ENCODE peak calls at places on chromosomes 1 and 21, in four cellular contexts. E is GM12878, F is HL-60, C is K562. D is an unnamed sample.

GRCh38 chr1:233233508-233234040 is 62.0 kb downstream of the PCNX2 start:
- DNase-seq in E (no peak), F (no peak), C (no peak), D (no peak)

GRCh38 chr1:51733793-51734522 is 117.1 kb downstream of the OSBPL9 start:
- DNase-seq in E (no peak), F (no peak), C (no peak), D (no peak)

GRCh38 chr1:238652346-238652968 is 733.9 kb upstream of the CHRM3 start:
- DNase-seq in E (no peak), F (no peak), C (no peak), D (no peak)

GRCh38 chr1:10724052-10724494 is 72.4 kb downstream of the CASZ1 start:
- DNase-seq in E (no peak), F (no peak), C (no peak), D (no peak)

GRCh38 chr1:8862528-8862927 is 16.0 kb downstream of the ENO1 start:
- DNase-seq in E (no peak), F (peak), C (peak), D (no peak)

GRCh38 chr1:29266912-29267311 is 30.6 kb downstream of the PTPRU start:
- DNase-seq in E (no peak), F (no peak), C (no peak), D (no peak)

GRCh38 chr1:112716133-112716720 is 1.1 kb upstream of the PPM1J start:
- DNase-seq in E (no peak), F (peak), C (peak), D (peak)

GRCh38 chr1:150695561-150695960 is 1.4 kb downstream of the GOLPH3L start:
- DNase-seq in E (no peak), F (no peak), C (peak), D (no peak)

GRCh38 chr1:185789846-185790735 is 55.9 kb downstream of the HMCN1 start:
- DNase-seq in E (no peak), F (no peak), C (no peak), D (no peak)

DNA sequence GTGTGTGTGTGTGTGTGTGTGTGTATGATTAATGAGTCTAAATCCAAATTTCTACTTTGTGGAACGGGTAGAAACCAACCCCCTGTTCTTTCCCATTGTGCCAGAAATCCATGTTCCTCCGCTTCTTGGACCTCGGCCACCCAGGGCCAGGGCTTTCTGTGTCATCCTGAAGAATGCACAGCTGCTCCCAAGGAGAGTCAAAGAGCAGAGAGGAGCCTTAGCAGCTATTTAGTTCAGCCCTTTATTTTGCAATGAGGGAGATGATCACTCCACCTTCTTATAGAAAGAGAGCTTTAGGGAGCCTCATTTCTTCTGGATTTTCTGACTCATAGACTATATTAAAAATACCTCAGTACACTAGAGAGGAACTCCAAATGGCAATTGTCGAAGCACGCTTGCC is 489.3 kb upstream of the VAMP3 start:
- DNase-seq in E (no peak), F (no peak), C (no peak), D (no peak)
- TF ChIP-seq SPI1 in E (no peak), F (no peak), C (no peak), D (no peak)

DNA sequence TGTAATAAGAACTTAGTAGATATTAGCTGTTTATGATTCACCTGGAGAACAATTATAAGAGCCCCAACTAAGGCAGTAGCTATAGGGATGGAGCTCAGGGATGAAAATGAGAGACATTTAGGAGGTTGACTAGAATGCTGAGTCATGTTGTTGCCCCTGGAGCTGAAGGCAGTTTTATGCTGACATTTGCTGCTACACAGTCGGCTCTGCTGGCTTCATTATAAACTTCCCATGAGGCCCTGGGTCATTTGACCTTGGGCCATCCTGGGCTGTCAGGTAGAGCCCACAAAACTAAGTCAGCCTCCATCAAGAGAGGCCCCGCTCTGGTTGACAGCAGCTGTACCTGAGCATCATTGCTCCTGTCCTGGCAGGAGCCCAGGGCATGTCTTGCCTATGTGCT is 112.3 kb downstream of the TBX19 start:
- DNase-seq in E (no peak), F (no peak), C (peak), D (no peak)
- TF ChIP-seq SPI1 in E (no peak), F (no peak), C (no peak), D (no peak)

GRCh38 chr1:2375923-2376260 is 15.5 kb downstream of the MORN1 start:
- DNase-seq in E (no peak), F (no peak), C (no peak), D (no peak)

GRCh38 chr1:2375246-2375922 is 16.0 kb downstream of the MORN1 start:
- DNase-seq in E (no peak), F (no peak), C (no peak), D (no peak)

GRCh38 chr1:2374260-2375155 is 16.8 kb downstream of the MORN1 start:
- DNase-seq in E (no peak), F (no peak), C (no peak), D (no peak)

GRCh38 chr1:2372551-2373490 is 18.5 kb downstream of the MORN1 start:
- DNase-seq in E (no peak), F (no peak), C (no peak), D (no peak)

DNA sequence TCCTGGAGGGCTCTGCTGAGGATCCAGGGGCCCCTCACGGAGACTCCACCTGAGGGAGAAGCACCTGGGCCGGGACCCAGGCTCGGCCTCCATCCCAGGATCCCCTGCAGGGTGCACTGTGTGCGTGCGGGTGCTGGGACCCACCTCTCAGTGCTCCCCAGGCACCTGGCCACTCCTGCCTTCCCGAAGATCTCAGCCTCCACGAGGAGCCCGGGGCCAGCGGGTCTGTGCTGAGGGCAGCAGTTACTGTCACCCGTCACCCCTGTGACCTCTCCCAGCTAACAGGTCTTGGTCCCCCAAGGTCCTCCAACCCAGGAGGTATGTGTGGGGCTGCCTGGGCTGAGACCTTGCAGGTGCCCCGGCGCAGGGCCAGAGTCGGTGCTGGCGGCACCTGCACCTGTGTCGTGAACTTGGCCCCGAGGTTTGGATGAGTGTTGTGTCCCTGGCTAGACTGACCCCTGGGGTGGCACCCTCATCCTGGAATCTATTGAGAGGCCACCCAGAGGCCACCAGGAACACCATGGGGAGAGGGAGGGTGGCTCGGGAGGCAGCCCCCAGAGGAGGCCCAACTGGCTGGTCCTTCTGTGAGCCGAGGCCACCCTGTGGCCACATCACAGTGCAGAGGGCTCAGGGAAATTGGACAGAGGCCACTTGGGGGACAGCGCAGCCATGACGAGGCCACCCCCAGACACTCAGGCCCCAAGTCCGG is 17.6 kb downstream of the MORN1 start:
- DNase-seq in E (no peak), F (no peak), C (no peak), D (no peak)
- TF ChIP-seq SPI1 in E (no peak), F (no peak), C (no peak), D (no peak)

GRCh38 chr1:115557715-115558114 is 84.1 kb upstream of the VANGL1 start:
- DNase-seq in E (no peak), F (no peak), C (no peak), D (no peak)
- TF ChIP-seq SPI1 in E (no peak), F (no peak), C (no peak), D (no peak)

GRCh38 chr1:66767590-66767989 is 15.3 kb downstream of the DYNLT5 start:
- DNase-seq in E (no peak), F (no peak), C (no peak), D (no peak)

GRCh38 chr1:66770694-66771093 is 18.4 kb downstream of the DYNLT5 start:
- DNase-seq in E (no peak), F (no peak), C (no peak), D (no peak)

GRCh38 chr1:66768935-66769334 is 16.7 kb downstream of the DYNLT5 start:
- DNase-seq in E (no peak), F (no peak), C (no peak), D (no peak)

GRCh38 chr1:66769512-66770229 is 17.4 kb downstream of the DYNLT5 start:
- DNase-seq in E (no peak), F (no peak), C (no peak), D (no peak)

DNA sequence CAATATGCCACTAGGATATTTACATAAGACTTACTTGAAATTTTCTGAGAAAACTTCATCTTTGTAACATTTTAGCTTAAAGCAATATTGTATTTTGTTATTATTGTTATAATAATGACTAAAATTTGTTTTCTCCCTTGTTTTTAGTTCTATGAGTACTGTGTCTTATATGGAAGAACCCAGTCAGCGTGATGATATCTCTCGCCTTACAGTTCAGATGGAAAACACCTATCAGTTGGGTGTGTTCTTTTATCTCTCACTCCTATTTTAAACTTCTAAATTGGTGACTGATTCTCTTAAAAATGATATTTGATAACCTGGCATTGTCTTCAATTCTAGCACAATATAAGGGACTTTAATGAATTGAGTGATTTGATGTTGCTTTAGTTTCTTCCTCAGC is 18.0 kb downstream of the DYNLT5 start:
- DNase-seq in E (no peak), F (no peak), C (no peak), D (no peak)
- TF ChIP-seq SPI1 in E (no peak), F (no peak), C (no peak), D (no peak)

DNA sequence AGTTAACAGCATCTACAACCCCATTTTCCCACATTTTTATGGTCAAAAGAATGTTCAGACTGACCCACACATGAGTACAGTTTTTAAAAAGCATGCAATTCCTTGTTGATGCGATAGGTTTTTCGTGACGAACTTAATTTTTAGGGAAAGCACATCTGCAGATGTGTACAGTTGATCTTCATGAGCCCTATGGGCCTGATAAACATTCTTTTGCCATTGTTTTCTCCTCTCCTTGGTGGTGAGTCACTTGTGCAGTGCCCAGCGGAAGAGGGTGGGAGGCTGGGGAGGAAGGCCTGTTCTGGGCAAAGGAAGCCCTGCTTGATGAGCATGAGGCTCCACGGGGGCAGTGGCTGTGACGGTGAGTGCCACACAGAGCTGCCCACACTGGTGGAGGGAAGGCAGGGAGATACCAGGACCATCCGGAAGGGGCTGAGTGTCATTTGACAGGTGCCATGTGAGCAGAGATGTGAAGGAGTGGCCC is 5.3 kb downstream of the ARF1 start:
- DNase-seq in E (no peak), F (peak), C (no peak), D (no peak)
- TF ChIP-seq SPI1 in E (no peak), F (no peak), C (no peak), D (no peak)

DNA sequence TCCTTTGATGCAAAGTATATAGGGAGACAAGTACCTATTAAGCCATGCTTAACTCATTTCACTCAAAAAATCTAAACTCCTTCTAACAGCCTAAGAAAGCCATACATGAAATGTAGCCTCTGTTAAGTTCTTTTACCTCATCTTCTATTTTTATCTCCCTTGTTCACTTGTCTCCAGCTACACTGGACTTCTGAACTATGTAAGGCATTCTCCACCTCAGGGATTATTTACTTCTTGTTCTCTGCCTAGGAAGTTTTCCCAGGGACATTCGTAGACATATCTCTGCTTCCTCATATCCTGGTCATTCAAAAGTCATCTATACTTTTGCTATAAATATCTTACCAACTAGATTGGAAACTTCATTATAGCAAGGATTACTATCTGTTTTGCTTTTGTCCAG is 96.9 kb downstream of the COP1 start:
- DNase-seq in E (no peak), F (no peak), C (no peak), D (no peak)
- TF ChIP-seq SPI1 in E (no peak), F (no peak), C (no peak), D (no peak)

DNA sequence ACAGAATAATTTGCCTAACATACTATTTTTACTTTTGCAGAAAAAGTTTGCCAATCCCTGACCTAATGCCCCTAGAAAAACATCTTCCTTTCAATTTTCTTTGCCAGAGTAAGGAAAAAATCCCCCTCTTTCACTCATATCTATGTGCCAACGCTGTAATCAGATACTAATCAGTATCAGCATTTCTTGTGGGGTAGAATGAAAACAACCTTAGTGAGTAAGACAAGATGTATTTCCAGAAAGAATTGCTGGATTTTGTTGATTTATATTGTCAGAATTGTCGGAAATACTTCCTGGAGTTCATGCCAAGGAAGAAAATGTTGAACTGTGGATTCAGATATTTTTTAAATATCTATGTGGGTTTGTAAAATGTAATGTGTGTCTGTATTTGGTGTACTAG is 1893.8 kb downstream of the NCAM2 start:
- DNase-seq in E (no peak), F (no peak), C (no peak), D (no peak)
- TF ChIP-seq SPI1 in E (no peak), F (no peak), C (no peak), D (no peak)

GRCh38 chr1:27394282-27394658 is 1.8 kb downstream of the GPR3 start:
- DNase-seq in E (no peak), F (no peak), C (no peak), D (no peak)

GRCh38 chr1:27392778-27393635 is 585 bp downstream of the GPR3 start:
- DNase-seq in E (no peak), F (no peak), C (peak), D (no peak)

GRCh38 chr1:27393641-27394281 is 1.3 kb downstream of the GPR3 start:
- DNase-seq in E (no peak), F (no peak), C (no peak), D (no peak)

GRCh38 chr1:27392096-27392777 is at the start of gene GPR3:
- DNase-seq in E (no peak), F (peak), C (peak), D (peak)

GRCh38 chr1:27391511-27392095 is 819 bp upstream of the GPR3 start:
- DNase-seq in E (no peak), F (no peak), C (peak), D (no peak)
- TF ChIP-seq SPI1 in E (no peak), F (no peak), C (no peak), D (no peak)

D was measured in GM12891.